ENCODE peak calls at places on chromosomes 4 and X, in five cellular contexts. F is lower leg skin, L is fibroblast of mammary gland, V is AG04450, T is mucosa of descending colon. H is an unnamed sample.

GRCh38 chr4:152585036-152585439 is 49.1 kb upstream of the FBXW7 start:
- DNase-seq in F (no peak), L (no peak), V (no peak), T (no peak), H (peak; percentile 27)

GRCh38 chr4:96152824-96153223 is 312.9 kb downstream of the PDHA2 start:
- DNase-seq in F (no peak), L (no peak), V (no peak), T (no peak), H (no peak)

GRCh38 chr4:80365928-80366327 is 30.4 kb downstream of the CFAP299 start:
- DNase-seq in F (no peak), L (peak; percentile 73), V (peak; percentile 62), T (peak; percentile 77), H (peak; percentile 63)

GRCh38 chr4:152970102-152970820 is 34.1 kb downstream of the FHDC1 start:
- DNase-seq in F (peak; percentile 26), L (peak; percentile 25), V (no peak), T (no peak), H (no peak)

GRCh38 chr4:140719022-140719421 is 37.2 kb downstream of the TBC1D9 start:
- DNase-seq in F (no peak), L (peak; percentile 78), V (no peak), T (no peak), H (no peak)

GRCh38 chrX:71992711-71993110 is 82.1 kb downstream of the NHSL2 start:
- DNase-seq in F (peak; percentile 75), L (no peak), V (no peak), T (no peak), H (no peak)

GRCh38 chrX:37824491-37825224 is 22.7 kb downstream of the DYNLT3 start:
- DNase-seq in F (no peak), L (no peak), V (no peak), T (no peak), H (no peak)

GRCh38 chrX:41981481-41982013 is 58.2 kb upstream of the CASK start:
- DNase-seq in F (no peak), L (no peak), V (no peak), T (no peak), H (no peak)

GRCh38 chrX:129759576-129760061 is 20.1 kb upstream of the SASH3 start:
- DNase-seq in F (no peak), L (peak; percentile 84), V (peak; percentile 51), T (peak; percentile 31), H (peak; percentile 67)

GRCh38 chr4:509374-509676 is 10.3 kb downstream of the PIGG start:
- DNase-seq in F (no peak), L (no peak), V (no peak), T (no peak), H (no peak)

GRCh38 chr4:120683902-120684540 is 238.5 kb downstream of the PRDM5 start:
- DNase-seq in F (no peak), L (peak; percentile 25), V (no peak), T (no peak), H (no peak)

GRCh38 chr4:23717528-23718248 is 172.2 kb downstream of the PPARGC1A start:
- DNase-seq in F (no peak), L (peak; percentile 42), V (no peak), T (peak; percentile 43), H (no peak)

GRCh38 chr4:25860586-25861421 is 2.0 kb downstream of the SEL1L3 start:
- DNase-seq in F (no peak), L (no peak), V (no peak), T (peak; percentile 50), H (peak; percentile 82)

GRCh38 chrX:29318051-29318450 is 730.8 kb downstream of the IL1RAPL1 start:
- DNase-seq in F (no peak), L (peak; percentile 70), V (no peak), T (no peak), H (no peak)

GRCh38 chr4:13133700-13134099 is 350.4 kb downstream of the RAB28 start:
- DNase-seq in F (no peak), L (no peak), V (no peak), T (no peak), H (no peak)

GRCh38 chrX:103488332-103488731 is 31.0 kb downstream of the RAB40A start:
- DNase-seq in F (no peak), L (peak; percentile 41), V (no peak), T (no peak), H (no peak)

GRCh38 chr4:156190606-156191005 is 236.9 kb upstream of the CTSO start:
- DNase-seq in F (no peak), L (peak; percentile 58), V (peak; percentile 44), T (no peak), H (no peak)

GRCh38 chr4:42078184-42078801 is 74.2 kb downstream of the BEND4 start:
- DNase-seq in F (no peak), L (no peak), V (no peak), T (no peak), H (no peak)

GRCh38 chr4:23291139-23291538 is 598.4 kb downstream of the GBA3 start:
- DNase-seq in F (no peak), L (no peak), V (no peak), T (no peak), H (no peak)

GRCh38 chrX:46185923-46186810 is 359.1 kb downstream of the ZNF674 start:
- DNase-seq in F (no peak), L (no peak), V (no peak), T (no peak), H (no peak)

GRCh38 chr4:185771696-185772390 is 40.2 kb downstream of the SORBS2 start:
- DNase-seq in F (no peak), L (no peak), V (no peak), T (no peak), H (no peak)

GRCh38 chrX:12945494-12945893 is 29.4 kb upstream of the TMSB4X start:
- DNase-seq in F (no peak), L (no peak), V (no peak), T (no peak), H (no peak)

GRCh38 chr4:65635051-65635821 is 35.1 kb downstream of the EPHA5 start:
- DNase-seq in F (no peak), L (no peak), V (no peak), T (no peak), H (no peak)

GRCh38 chrX:68989865-68990606 is 161.2 kb downstream of the EFNB1 start:
- DNase-seq in F (no peak), L (peak; percentile 61), V (peak; percentile 57), T (no peak), H (no peak)

GRCh38 chrX:155768036-155768769 is 112.9 kb upstream of the VAMP7 start:
- DNase-seq in F (no peak), L (peak; percentile 69), V (no peak), T (no peak), H (peak; percentile 66)

GRCh38 chr4:142379277-142380051 is 466.6 kb downstream of the INPP4B start:
- DNase-seq in F (no peak), L (peak; percentile 84), V (peak; percentile 66), T (no peak), H (no peak)

GRCh38 chrX:85611926-85612325 is 232.5 kb upstream of the POF1B start:
- DNase-seq in F (no peak), L (peak; percentile 33), V (no peak), T (no peak), H (no peak)
- TF ChIP-seq CTCF in F (no peak), L (peak; percentile 43), V (peak; percentile 30), T (no peak), H (no peak)

DNA sequence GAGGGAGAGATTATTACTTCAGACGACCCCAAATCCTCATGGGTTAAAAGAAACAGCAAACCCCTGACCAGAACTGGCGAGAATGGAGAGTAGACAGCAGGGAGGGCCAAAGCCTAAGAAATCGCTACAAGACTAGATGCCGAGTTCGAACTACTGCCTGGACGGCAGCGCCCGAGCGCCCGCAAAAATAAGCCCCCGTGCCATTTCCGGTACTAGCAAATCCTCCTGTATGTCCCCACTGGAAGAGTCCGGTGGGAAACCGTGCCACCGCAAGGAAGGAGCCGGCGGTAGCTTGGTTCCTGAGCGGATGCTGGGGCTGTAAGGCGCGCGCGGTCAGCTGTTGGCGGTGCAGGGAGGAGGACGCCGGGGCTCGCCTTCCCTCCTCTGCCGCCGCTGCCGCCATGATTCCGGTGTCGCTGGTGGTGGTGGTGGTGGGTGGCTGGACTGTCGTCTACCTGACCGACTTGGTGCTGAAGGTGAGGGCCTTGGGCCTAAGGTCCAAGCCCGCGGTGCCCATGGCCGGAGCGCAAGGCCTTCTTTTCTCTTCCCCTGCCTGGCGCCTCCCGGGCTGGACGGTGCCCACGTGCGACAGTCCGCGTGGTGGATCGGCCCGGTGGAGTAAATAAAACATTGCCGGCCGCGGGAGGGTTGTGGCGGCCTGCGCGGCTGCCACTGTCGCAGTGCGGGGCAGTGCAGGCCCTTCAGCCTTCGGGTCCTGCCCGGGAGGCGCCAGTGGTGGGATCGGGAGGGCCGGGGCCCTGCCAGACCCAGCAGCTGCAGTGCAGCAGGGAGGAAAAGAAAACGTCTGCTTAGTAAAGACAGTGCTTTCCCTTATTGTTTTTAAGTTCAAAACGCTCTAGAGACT is at the start of gene MBTPS2:
- DNase-seq in F (peak; percentile 95), L (peak; percentile 89), V (peak; percentile 81), T (peak; percentile 82), H (peak; percentile 90)
- TF ChIP-seq CTCF in F (no peak), L (peak; percentile 2), V (peak; percentile 15), T (no peak), H (peak; percentile 24)

DNA sequence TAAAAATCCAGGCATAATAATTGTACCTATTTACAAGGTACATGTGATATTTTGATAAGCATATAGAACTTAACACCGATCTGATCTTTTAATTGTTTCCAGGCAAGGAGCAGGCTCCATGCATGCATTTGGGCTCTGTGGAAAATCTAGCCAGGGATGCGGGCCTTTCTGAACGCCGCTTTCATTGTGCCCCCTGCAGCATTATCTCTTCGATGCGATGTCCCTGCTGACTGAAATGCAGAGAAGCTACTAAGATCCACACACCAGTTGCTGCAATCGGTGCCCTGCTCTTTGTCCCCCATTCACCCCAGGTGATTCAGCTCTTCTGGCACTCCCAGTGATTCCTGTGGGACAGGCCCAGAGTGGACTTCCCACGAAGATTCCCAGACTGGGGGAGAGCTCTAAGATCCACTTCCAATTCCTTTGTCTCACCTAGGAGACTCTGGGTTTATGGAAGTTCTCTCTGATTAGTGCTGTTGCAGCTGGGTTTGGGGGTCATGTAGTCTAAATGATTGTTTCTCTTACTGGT is 254.3 kb upstream of the AGA start:
- DNase-seq in F (no peak), L (peak; percentile 30), V (no peak), T (no peak), H (no peak)
- TF ChIP-seq CTCF in F (no peak), L (no peak), V (no peak), T (no peak), H (no peak)

DNA sequence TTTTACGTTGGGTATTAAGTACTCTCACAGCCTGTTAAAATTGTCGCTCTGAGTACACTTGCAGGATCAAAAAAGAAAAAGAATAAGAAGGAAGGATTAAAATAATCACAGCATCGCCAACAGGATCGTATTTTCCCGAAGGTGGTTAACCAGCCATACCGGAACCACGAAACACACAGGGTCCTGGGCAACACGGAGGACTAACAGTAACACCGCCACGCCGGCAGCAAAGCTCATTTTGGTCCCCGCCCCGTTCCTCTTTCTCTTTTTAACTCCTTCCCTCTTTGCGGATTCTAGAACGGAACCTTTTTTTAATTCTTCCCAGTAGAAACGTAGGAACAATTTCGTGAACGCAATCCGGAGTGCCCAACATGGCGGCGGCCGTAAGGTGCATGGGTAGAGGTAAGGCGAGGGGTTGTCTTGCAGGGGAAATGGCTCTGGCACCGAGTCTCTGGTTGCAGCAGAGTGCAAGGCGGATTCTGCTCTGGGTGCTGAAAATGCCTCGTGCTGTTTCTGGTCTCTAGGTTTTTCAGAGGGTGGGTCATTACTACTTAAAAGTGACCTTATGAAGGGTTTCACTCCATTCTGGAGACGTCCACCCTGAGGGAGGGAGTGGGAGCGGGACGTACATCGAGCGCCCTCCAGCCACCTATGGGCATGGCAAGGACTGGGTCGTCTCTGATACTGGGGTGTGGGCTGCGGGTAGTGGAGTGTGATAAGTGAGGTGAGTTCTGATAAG is at the start of gene MRPL1:
- DNase-seq in F (peak; percentile 97), L (peak; percentile 96), V (peak; percentile 88), T (peak; percentile 93), H (peak; percentile 94)
- TF ChIP-seq CTCF in F (no peak), L (no peak), V (no peak), T (no peak), H (no peak)

GRCh38 chr4:10353110-10353509 is 104.1 kb downstream of the ZNF518B start:
- DNase-seq in F (no peak), L (no peak), V (no peak), T (no peak), H (no peak)
- TF ChIP-seq CTCF in F (no peak), L (no peak), V (no peak), T (no peak), H (no peak)